ENCODE peak calls at places on chromosomes 2 and 18, in five cellular contexts. One of them, this sample, is unnamed.
A peak's percentile ranks its signal among the peaks of the same experiment; 100 is the strongest.

GRCh38 chr2:17373736-17374135 is 144.5 kb downstream of the RAD51AP2 start:
- DNase-seq in MM.1S: peak; percentile 96
- DNase-seq in naive thymus-derived CD8-positive, alpha-beta T cell: no peak
- DNase-seq in neural crest cell: no peak
- DNase-seq in endothelial cell: no peak
- DNase-seq in this sample: no peak

GRCh38 chr2:232365621-232366321 is 12.8 kb upstream of the ALPP start:
- DNase-seq in MM.1S: peak; percentile 41
- DNase-seq in naive thymus-derived CD8-positive, alpha-beta T cell: no peak
- DNase-seq in neural crest cell: peak; percentile 51
- DNase-seq in endothelial cell: peak; percentile 77
- DNase-seq in this sample: peak; percentile 62

GRCh38 chr2:152513681-152514080 is 178.7 kb downstream of the FMNL2 start:
- DNase-seq in MM.1S: no peak
- DNase-seq in naive thymus-derived CD8-positive, alpha-beta T cell: no peak
- DNase-seq in neural crest cell: no peak
- DNase-seq in endothelial cell: no peak
- DNase-seq in this sample: no peak

GRCh38 chr2:172096661-172097547 is 5.8 kb downstream of the DLX2 start:
- DNase-seq in MM.1S: no peak
- DNase-seq in naive thymus-derived CD8-positive, alpha-beta T cell: peak; percentile 26
- DNase-seq in neural crest cell: peak; percentile 35
- DNase-seq in endothelial cell: no peak
- DNase-seq in this sample: peak; percentile 64

GRCh38 chr2:127046579-127046978 is 60.4 kb downstream of the BIN1 start:
- DNase-seq in MM.1S: no peak
- DNase-seq in naive thymus-derived CD8-positive, alpha-beta T cell: no peak
- DNase-seq in neural crest cell: no peak
- DNase-seq in endothelial cell: no peak
- DNase-seq in this sample: no peak

GRCh38 chr2:27431395-27431794 is 3.0 kb downstream of the NRBP1 start:
- DNase-seq in MM.1S: no peak
- DNase-seq in naive thymus-derived CD8-positive, alpha-beta T cell: no peak
- DNase-seq in neural crest cell: no peak
- DNase-seq in endothelial cell: no peak
- DNase-seq in this sample: no peak

GRCh38 chr2:217279571-217279970 is 419.7 kb upstream of the TNP1 start:
- DNase-seq in MM.1S: no peak
- DNase-seq in naive thymus-derived CD8-positive, alpha-beta T cell: no peak
- DNase-seq in neural crest cell: no peak
- DNase-seq in endothelial cell: no peak
- DNase-seq in this sample: no peak

GRCh38 chr2:204566439-204566838 is 21.2 kb downstream of the PARD3B start:
- DNase-seq in MM.1S: no peak
- DNase-seq in naive thymus-derived CD8-positive, alpha-beta T cell: no peak
- DNase-seq in neural crest cell: no peak
- DNase-seq in endothelial cell: no peak
- DNase-seq in this sample: no peak

GRCh38 chr2:18836436-18836835 is 247.1 kb upstream of the NT5C1B start:
- DNase-seq in MM.1S: no peak
- DNase-seq in naive thymus-derived CD8-positive, alpha-beta T cell: no peak
- DNase-seq in neural crest cell: no peak
- DNase-seq in endothelial cell: no peak
- DNase-seq in this sample: no peak

GRCh38 chr2:16330012-16330411 is 335.6 kb downstream of the CYRIA start:
- DNase-seq in MM.1S: no peak
- DNase-seq in naive thymus-derived CD8-positive, alpha-beta T cell: no peak
- DNase-seq in neural crest cell: peak; percentile 34
- DNase-seq in endothelial cell: no peak
- DNase-seq in this sample: no peak

GRCh38 chr18:36186461-36187137 is 698 bp upstream of the MOCOS start:
- DNase-seq in MM.1S: no peak
- DNase-seq in naive thymus-derived CD8-positive, alpha-beta T cell: peak; percentile 9
- DNase-seq in neural crest cell: no peak
- DNase-seq in endothelial cell: peak; percentile 26
- DNase-seq in this sample: peak; percentile 51

GRCh38 chr2:101341421-101341820 is 32.9 kb upstream of the RNF149 start:
- DNase-seq in MM.1S: no peak
- DNase-seq in naive thymus-derived CD8-positive, alpha-beta T cell: no peak
- DNase-seq in neural crest cell: no peak
- DNase-seq in endothelial cell: no peak
- DNase-seq in this sample: no peak

GRCh38 chr2:86243950-86244733 is 44.9 kb downstream of the MRPL35 start:
- DNase-seq in MM.1S: peak; percentile 65
- DNase-seq in naive thymus-derived CD8-positive, alpha-beta T cell: no peak
- DNase-seq in neural crest cell: no peak
- DNase-seq in endothelial cell: no peak
- DNase-seq in this sample: no peak

This sample was measured in D341Med.